ENCODE peak calls at places on chromosome 22, in seven cellular contexts. C is MCF 10A, G is mucosa of descending colon, U is endothelial cell, A is lower lobe of right lung, R is stomach, T is neural crest cell. I is an unnamed sample.

GRCh38 chr22:48574776-48575566 is 1252.7 kb downstream of the BRD1 start:
- DNase-seq in C (no peak), G (peak), U (peak), A (peak), R (no peak), T (peak), I (no peak)

GRCh38 chr22:38873469-38874411 is 1.7 kb upstream of the CBX6 start:
- DNase-seq in C (peak), G (no peak), U (no peak), A (no peak), R (peak), T (no peak), I (peak)

GRCh38 chr22:38924197-38924952 is 33.0 kb upstream of the APOBEC3A start:
- DNase-seq in C (peak), G (peak), U (no peak), A (peak), R (peak), T (no peak), I (peak)

GRCh38 chr22:19806213-19807160 is 45.9 kb downstream of the TBX1 start:
- DNase-seq in C (peak), G (peak), U (no peak), A (peak), R (peak), T (no peak), I (peak)

GRCh38 chr22:22997262-22997898 is 72.9 kb upstream of the GNAZ start:
- DNase-seq in C (no peak), G (no peak), U (no peak), A (no peak), R (no peak), T (no peak), I (no peak)

GRCh38 chr22:24333301-24333700 is 62.7 kb downstream of the SPECC1L start:
- DNase-seq in C (no peak), G (no peak), U (no peak), A (no peak), R (no peak), T (no peak), I (peak)

GRCh38 chr22:42419328-42419881 is 12.8 kb downstream of the NFAM1 start:
- DNase-seq in C (no peak), G (peak), U (no peak), A (no peak), R (no peak), T (no peak), I (no peak)

GRCh38 chr22:19746726-19747125 is 13.9 kb upstream of the TBX1 start:
- DNase-seq in C (no peak), G (no peak), U (no peak), A (no peak), R (no peak), T (no peak), I (no peak)

GRCh38 chr22:36386351-36386899 is 1.3 kb downstream of the MYH9 start:
- DNase-seq in C (no peak), G (peak), U (no peak), A (peak), R (no peak), T (no peak), I (peak)

GRCh38 chr22:40147388-40148176 is 30.1 kb upstream of the TNRC6B start:
- DNase-seq in C (no peak), G (no peak), U (peak), A (no peak), R (no peak), T (no peak), I (no peak)

GRCh38 chr22:31229402-31230140 is 17.5 kb downstream of the LIMK2 start:
- DNase-seq in C (no peak), G (peak), U (no peak), A (no peak), R (peak), T (no peak), I (no peak)

GRCh38 chr22:29587938-29588699 is 7.2 kb upstream of the NIPSNAP1 start:
- DNase-seq in C (peak), G (no peak), U (no peak), A (no peak), R (no peak), T (no peak), I (peak)

GRCh38 chr22:38451404-38451803 is 3.6 kb downstream of the KCNJ4 start:
- DNase-seq in C (no peak), G (no peak), U (no peak), A (no peak), R (no peak), T (no peak), I (no peak)

GRCh38 chr22:39431821-39432251 is 25.0 kb upstream of the MGAT3 start:
- DNase-seq in C (no peak), G (no peak), U (no peak), A (no peak), R (no peak), T (no peak), I (no peak)

GRCh38 chr22:27204280-27204679 is 546.9 kb downstream of the MIAT start:
- DNase-seq in C (no peak), G (no peak), U (no peak), A (no peak), R (no peak), T (no peak), I (no peak)

GRCh38 chr22:29830585-29830984 is 7.5 kb downstream of the ASCC2 start:
- DNase-seq in C (no peak), G (no peak), U (no peak), A (no peak), R (no peak), T (no peak), I (no peak)

GRCh38 chr22:33013531-33014162 is 44.5 kb downstream of the SYN3 start:
- DNase-seq in C (no peak), G (no peak), U (no peak), A (no peak), R (no peak), T (no peak), I (no peak)

GRCh38 chr22:37752189-37753061 is 55.3 kb upstream of the GCAT start:
- DNase-seq in C (peak), G (peak), U (no peak), A (peak), R (peak), T (peak), I (peak)

GRCh38 chr22:42962295-42963230 is 52.4 kb downstream of the PACSIN2 start:
- DNase-seq in C (no peak), G (peak), U (no peak), A (peak), R (peak), T (no peak), I (peak)

GRCh38 chr22:40300884-40301672 is 45.2 kb upstream of the ADSL start:
- DNase-seq in C (no peak), G (no peak), U (no peak), A (no peak), R (no peak), T (no peak), I (no peak)

GRCh38 chr22:50271519-50271970 is 1.4 kb upstream of the MAPK11 start:
- DNase-seq in C (peak), G (peak), U (peak), A (no peak), R (peak), T (peak), I (peak)
- TF ChIP-seq CTCF in C (no peak), G (no peak), U (no peak), A (peak), R (no peak), T (no peak), I (no peak)

GRCh38 chr22:44330188-44330726 is 17.5 kb upstream of the SHISAL1 start:
- DNase-seq in C (no peak), G (no peak), U (no peak), A (no peak), R (no peak), T (no peak), I (no peak)

GRCh38 chr22:44328762-44329161 is 16.0 kb upstream of the SHISAL1 start:
- DNase-seq in C (no peak), G (no peak), U (no peak), A (no peak), R (no peak), T (no peak), I (no peak)

GRCh38 chr22:44328326-44328725 is 15.6 kb upstream of the SHISAL1 start:
- DNase-seq in C (no peak), G (no peak), U (no peak), A (peak), R (no peak), T (no peak), I (no peak)

GRCh38 chr22:44330727-44331660 is 18.2 kb upstream of the SHISAL1 start:
- DNase-seq in C (no peak), G (no peak), U (peak), A (no peak), R (no peak), T (peak), I (peak)

DNA sequence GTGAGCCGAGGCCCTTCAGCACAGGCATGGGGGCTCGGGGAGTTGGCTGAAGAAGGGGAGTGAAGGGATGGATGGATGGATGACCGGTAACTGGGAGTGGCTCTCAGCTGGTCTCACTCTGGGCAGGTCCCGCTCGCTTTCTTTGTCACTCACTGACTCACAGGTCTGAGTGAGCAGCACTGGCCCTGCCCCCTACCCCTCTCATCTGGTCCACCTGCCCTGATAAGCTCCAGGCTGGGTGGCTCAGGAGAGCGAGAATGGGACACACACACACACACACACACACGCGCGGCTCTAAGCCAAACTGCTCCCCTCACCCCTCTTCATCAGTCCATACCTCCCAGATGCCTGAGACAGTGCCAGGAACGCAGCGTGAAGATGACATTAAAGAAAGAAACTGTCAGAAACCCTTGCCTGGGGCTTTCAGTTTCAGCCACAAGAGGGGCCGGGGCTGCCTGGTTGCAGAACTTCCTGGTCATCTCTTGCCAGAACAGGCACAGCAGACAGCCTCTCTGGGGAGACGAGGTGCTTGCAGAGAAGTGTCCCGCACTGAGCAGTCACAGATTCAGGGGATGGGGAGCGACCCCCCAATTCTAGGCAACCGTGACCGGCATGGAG is 16.5 kb upstream of the SHISAL1 start:
- DNase-seq in C (no peak), G (peak), U (no peak), A (no peak), R (no peak), T (no peak), I (peak)
- TF ChIP-seq CTCF in C (no peak), G (no peak), U (no peak), A (no peak), R (no peak), T (no peak), I (no peak)

GRCh38 chr22:49780992-49781782 is 46.5 kb downstream of the BRD1 start:
- DNase-seq in C (no peak), G (no peak), U (no peak), A (peak), R (no peak), T (no peak), I (no peak)

GRCh38 chr22:49779226-49779625 is 48.4 kb downstream of the BRD1 start:
- DNase-seq in C (no peak), G (no peak), U (no peak), A (no peak), R (no peak), T (no peak), I (no peak)

GRCh38 chr22:49777569-49778250 is 50.0 kb downstream of the BRD1 start:
- DNase-seq in C (no peak), G (no peak), U (no peak), A (peak), R (no peak), T (no peak), I (no peak)

GRCh38 chr22:49779853-49780271 is 47.8 kb downstream of the BRD1 start:
- DNase-seq in C (no peak), G (no peak), U (no peak), A (peak), R (no peak), T (no peak), I (no peak)

GRCh38 chr22:49780281-49780991 is 47.2 kb downstream of the BRD1 start:
- DNase-seq in C (no peak), G (no peak), U (no peak), A (peak), R (no peak), T (no peak), I (no peak)
- TF ChIP-seq CTCF in C (no peak), G (no peak), U (no peak), A (no peak), R (no peak), T (no peak), I (no peak)

GRCh38 chr22:21100149-21101032 is 54.6 kb downstream of the LRRC74B start:
- DNase-seq in C (no peak), G (no peak), U (no peak), A (no peak), R (no peak), T (no peak), I (no peak)

GRCh38 chr22:21101877-21102638 is 56.3 kb downstream of the LRRC74B start:
- DNase-seq in C (no peak), G (no peak), U (no peak), A (no peak), R (no peak), T (no peak), I (no peak)

GRCh38 chr22:21103633-21104032 is 57.9 kb downstream of the LRRC74B start:
- DNase-seq in C (no peak), G (no peak), U (no peak), A (no peak), R (no peak), T (no peak), I (no peak)

GRCh38 chr22:21104126-21104691 is 58.5 kb downstream of the LRRC74B start:
- DNase-seq in C (no peak), G (no peak), U (no peak), A (no peak), R (no peak), T (no peak), I (no peak)

DNA sequence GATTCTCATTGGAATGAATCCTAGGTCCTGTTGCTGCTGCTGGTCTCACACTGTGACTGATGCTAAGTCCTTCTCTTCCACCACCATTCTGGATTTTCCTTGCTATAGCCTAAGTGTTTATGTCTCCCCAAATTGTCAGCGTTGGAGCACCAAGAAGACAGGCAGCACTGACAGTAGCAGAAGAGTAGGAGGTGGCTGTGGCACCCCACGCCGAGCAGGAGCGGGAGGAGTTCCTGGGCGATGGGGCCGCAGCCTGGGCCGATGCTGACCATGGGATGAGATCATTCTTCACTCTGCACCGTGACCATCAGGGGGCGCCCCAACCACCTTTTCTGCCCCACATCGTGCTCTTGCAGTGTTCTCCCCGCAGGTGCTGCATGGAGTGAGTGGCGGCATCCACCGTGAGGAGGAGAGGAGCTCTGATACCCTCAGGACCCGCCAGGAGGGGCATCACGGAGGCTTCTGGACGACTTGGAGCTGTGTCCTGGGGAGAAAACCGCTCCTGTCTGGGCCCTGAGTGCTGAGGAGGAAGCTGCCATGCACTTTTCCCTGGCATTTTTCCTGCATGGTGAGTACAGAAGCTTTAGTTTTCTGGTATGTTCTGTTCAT is 57.0 kb downstream of the LRRC74B start:
- DNase-seq in C (peak), G (peak), U (peak), A (peak), R (peak), T (peak), I (peak)
- TF ChIP-seq CTCF in C (peak), G (peak), U (peak), A (peak), R (peak), T (peak), I (peak)

I was measured in epithelial cell of esophagus.